ENCODE peak calls at places on chromosomes 7 and 10, in four cellular contexts. L, A, G and I are unnamed samples.
A peak's percentile ranks its signal among the peaks of the same experiment; 100 is the strongest.

GRCh38 chr7:27080844-27081423 is 14.9 kb downstream of the HOXA1 start:
- DNase-seq in L (no peak), A (no peak), G (no peak), I (no peak)

GRCh38 chr10:100825325-100825875 is 80.0 kb downstream of the PAX2 start:
- DNase-seq in L (no peak), A (no peak), G (no peak), I (no peak)

GRCh38 chr7:116177009-116177408 is 33.3 kb upstream of the TES start:
- DNase-seq in L (no peak), A (no peak), G (no peak), I (no peak)

GRCh38 chr7:134284952-134285351 is 31.8 kb downstream of the SLC35B4 start:
- DNase-seq in L (peak; percentile 18), A (no peak), G (no peak), I (no peak)

GRCh38 chr10:100045592-100045991 is 35.8 kb upstream of the DNMBP start:
- DNase-seq in L (no peak), A (no peak), G (no peak), I (no peak)

GRCh38 chr10:127196955-127197432 is 603 bp upstream of the INSYN2A start:
- DNase-seq in L (no peak), A (no peak), G (no peak), I (no peak)

GRCh38 chr10:100826983-100827818 is 81.8 kb downstream of the PAX2 start:
- DNase-seq in L (peak; percentile 13), A (peak; percentile 56), G (no peak), I (no peak)

GRCh38 chr7:73817121-73817520 is 13.7 kb upstream of the CLDN4 start:
- DNase-seq in L (no peak), A (no peak), G (no peak), I (no peak)

GRCh38 chr10:128087884-128088695 is 38.1 kb downstream of the MKI67 start:
- DNase-seq in L (no peak), A (no peak), G (no peak), I (no peak)

GRCh38 chr7:339696-340095 is 49.7 kb downstream of the FOXL3 start:
- DNase-seq in L (no peak), A (no peak), G (no peak), I (no peak)
- TF ChIP-seq POLR2A in L (no peak), A (no peak), G (no peak), I (no peak)

DNA sequence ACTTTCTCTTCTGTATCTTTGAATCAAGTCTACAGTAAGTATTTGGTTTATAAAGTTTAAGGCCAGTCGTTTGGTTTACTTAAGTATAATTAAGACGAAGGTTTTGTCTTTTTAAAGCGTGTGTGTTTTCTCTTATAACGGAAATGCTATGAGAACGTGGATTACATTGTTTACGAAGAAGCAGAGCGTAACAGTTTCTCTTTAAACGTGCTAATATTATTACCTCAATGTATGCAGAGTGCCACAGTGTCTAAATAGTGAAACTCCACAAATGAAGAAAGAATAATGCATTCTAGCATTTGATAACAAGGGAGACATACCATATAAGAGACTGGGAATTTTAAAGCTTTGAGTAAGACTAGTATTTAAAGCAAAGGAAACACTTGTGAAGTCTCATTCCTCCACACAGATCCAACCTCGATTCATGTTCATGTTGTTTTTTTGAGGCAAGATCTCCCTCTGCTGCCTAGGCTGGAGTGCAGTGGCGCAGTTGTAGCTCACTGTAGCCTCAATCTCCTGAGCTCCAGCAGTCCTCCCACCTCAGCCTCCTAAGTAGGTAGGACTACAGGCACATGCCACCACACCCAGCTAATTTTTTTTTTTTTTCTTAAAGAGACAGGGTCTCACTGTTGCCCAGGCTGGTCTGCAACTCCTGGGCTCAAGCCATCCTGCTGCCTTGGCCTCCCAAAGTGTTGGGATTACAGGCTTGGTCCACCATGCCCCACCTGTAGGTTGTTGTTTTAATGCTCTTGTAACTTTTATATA is 75.1 kb downstream of the ANKRD61 start:
- DNase-seq in L (no peak), A (no peak), G (no peak), I (no peak)
- TF ChIP-seq TAF1 in L (no peak), A (no peak), G (no peak), I (no peak)

DNA sequence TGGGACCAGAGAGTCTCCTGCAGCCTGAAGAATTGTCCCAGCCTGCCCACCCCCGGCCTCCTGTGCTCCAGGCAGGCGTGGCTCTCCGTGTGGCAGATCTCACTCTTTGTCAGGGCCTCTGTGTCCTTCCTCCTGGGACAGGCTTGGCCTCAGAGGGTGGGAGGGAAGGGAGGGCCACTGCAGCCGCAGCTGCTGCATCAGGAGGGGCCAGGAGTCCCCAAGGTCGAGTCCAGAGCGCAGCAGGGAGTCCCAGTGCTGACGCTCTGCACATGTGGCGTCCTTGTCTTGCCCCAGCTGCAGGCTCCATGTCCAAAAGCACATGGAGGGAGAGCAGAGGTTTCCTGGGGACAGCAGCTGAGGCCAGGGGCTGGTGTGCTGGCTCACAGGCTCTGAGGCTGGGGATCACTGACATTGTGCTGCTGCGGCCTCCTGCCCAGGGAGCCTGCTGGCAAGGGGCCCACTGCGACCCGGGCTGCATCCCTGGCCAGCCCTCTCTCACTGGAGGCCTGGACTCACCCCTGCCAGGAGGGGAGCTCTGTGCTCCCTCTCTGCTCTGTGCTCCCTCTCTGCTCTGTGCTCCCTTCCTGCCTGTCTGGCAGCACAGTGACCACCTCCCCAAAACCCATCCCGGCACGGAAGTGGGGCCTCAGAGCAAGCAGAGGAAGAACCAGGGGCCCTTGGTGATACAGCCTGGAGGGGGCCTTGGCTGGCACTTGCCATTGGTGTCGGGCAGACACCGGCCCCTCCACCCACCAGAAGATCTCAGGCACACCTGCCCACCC is 114.6 kb upstream of the RET start:
- DNase-seq in L (no peak), A (no peak), G (no peak), I (no peak)
- TF ChIP-seq POLR2A in L (no peak), A (no peak), G (no peak), I (no peak)

GRCh38 chr7:2938514-2939192 is 94.5 kb upstream of the GNA12 start:
- DNase-seq in L (no peak), A (no peak), G (no peak), I (no peak)

GRCh38 chr7:2940466-2940865 is 96.4 kb upstream of the GNA12 start:
- DNase-seq in L (no peak), A (no peak), G (no peak), I (no peak)

GRCh38 chr7:2939193-2939885 is 95.2 kb upstream of the GNA12 start:
- DNase-seq in L (no peak), A (no peak), G (no peak), I (no peak)

GRCh38 chr7:2943851-2944601 is 99.6 kb downstream of the CARD11 start:
- DNase-seq in L (no peak), A (no peak), G (no peak), I (no peak)

GRCh38 chr7:2941201-2941859 is 97.2 kb upstream of the GNA12 start:
- DNase-seq in L (no peak), A (no peak), G (no peak), I (no peak)
- TF ChIP-seq TAF1 in L (no peak), A (no peak), G (no peak), I (no peak)

DNA sequence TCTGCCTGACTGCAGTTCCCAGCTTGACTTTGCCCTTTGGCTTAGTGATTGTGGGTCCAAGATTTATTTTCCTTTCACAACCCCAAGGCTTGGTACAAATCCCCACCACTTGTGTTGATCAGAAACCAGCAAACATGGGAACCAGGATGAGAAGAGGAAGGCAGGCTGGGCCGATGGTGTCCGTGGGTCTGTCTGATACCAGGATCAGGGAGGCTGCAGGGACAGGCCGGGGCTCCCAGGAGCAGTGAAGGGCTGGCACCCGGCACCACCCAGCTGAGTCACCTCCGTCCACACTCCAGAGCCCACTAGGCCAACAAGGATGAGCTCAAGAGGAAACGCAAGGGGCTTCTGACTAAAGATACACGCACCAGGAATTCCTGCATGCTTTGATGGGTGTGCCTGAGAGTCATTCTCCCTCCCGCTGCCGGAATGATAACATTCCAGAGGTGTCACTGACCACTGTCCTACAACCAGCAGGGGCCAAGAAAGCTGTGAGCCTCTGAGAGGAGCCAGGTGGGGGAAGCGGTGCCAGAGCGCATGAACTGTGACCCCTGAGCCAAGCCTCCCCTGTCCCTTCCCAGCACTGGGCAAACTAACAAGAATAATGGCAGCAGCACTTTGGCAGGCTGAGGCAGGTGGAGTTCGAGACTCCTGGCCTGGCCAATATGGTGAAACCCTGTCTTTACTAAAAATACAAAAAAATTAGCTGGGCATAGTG is 29.2 kb upstream of the PROSER2 start:
- DNase-seq in L (no peak), A (no peak), G (no peak), I (no peak)
- TF ChIP-seq POLR2A in L (no peak), A (no peak), G (no peak), I (no peak)

GRCh38 chr7:343864-344607 is 54.1 kb downstream of the FOXL3 start:
- DNase-seq in L (no peak), A (no peak), G (no peak), I (no peak)
- TF ChIP-seq TAF1 in L (no peak), A (no peak), G (no peak), I (no peak)

GRCh38 chr7:88218428-88218745 is 1.5 kb downstream of the SRI start:
- DNase-seq in L (no peak), A (no peak), G (no peak), I (no peak)

GRCh38 chr7:88217675-88218427 is 2.0 kb downstream of the SRI start:
- DNase-seq in L (peak; percentile 23), A (peak; percentile 23), G (peak; percentile 83), I (no peak)

GRCh38 chr7:88223265-88223664 is 3.4 kb upstream of the SRI start:
- DNase-seq in L (no peak), A (no peak), G (no peak), I (no peak)

GRCh38 chr7:88218836-88219605 is 817 bp downstream of the SRI start:
- DNase-seq in L (peak; percentile 47), A (no peak), G (peak; percentile 27), I (no peak)

DNA sequence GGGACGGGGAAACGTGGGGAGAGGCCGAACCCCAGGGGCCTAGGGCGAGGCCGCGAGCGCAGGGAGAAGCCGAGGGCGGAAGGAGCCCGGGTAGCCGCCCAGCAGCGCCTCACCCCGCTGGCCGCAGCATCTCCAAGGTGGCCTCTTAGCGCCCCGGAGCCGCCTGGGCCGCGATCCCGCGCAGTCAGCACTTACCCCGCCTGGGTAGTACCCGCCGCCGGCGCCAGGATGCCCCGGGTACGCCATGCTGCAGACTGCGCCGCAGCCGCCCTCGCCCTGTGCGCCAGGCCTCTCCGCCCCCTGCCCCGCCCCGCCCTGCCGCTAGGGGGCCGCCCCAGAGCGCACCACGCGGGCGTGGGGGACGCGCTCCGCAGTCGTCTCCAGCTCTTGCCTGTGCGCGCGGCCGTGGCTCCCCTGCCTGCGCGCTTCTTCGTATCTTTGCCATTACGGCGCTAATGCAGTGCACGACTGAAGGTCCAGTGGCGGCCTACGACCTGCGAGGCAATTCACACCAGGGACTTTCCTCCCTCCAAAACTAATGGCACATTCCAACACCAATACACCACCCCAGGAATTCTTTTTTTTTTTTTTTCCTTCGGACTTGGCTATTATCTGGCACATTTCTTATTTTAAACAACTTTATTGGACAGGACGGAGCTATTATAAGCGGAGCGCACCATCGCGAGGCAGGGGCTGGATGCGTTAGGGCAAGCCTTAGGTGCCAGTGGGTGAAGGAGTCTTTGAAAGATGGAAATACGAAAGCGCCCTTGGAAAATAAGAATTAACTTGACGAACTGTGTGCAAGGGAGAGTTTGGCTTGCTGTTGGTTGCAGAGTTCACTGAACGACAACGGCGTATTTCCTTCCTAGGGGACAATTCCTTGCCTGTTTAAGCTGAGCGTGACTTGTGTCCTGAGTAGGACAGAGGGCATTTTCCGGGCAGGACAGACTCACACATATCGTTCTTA is at the start of gene SRI:
- DNase-seq in L (peak; percentile 92), A (peak; percentile 67), G (peak; percentile 40), I (peak; percentile 65)
- TF ChIP-seq POLR2A in L (peak; percentile 78), A (peak; percentile 82), G (peak; percentile 95), I (peak; percentile 88)